ENCODE peak calls at places on chromosomes 11 and 22, in four cellular contexts. T is naive thymus-derived CD8-positive, alpha-beta T cell; Q is left ventricle myocardium inferior; J is A549. O is an unnamed sample.

GRCh38 chr11:44112083-44112865 is 16.8 kb downstream of the EXT2 start:
- DNase-seq in T (no peak), Q (peak), J (no peak), O (peak)

GRCh38 chr11:122207505-122207904 is 91.5 kb upstream of the BLID start:
- DNase-seq in T (no peak), Q (no peak), J (no peak), O (no peak)

GRCh38 chr22:25650834-25651233 is 86.4 kb downstream of the GRK3 start:
- DNase-seq in T (no peak), Q (no peak), J (no peak), O (no peak)

GRCh38 chr11:73308003-73308962 is at the start of gene ARHGEF17:
- DNase-seq in T (peak), Q (peak), J (peak), O (peak)

GRCh38 chr11:60127311-60127811 is 38.9 kb downstream of the MS4A2 start:
- DNase-seq in T (no peak), Q (no peak), J (no peak), O (no peak)

GRCh38 chr11:47136921-47137320 is 39.8 kb downstream of the ARFGAP2 start:
- DNase-seq in T (no peak), Q (no peak), J (no peak), O (no peak)

GRCh38 chr11:104183572-104183971 is 19.6 kb upstream of the PDGFD start:
- DNase-seq in T (no peak), Q (no peak), J (no peak), O (no peak)

GRCh38 chr22:22818861-22819855 is 68.5 kb upstream of the IGLL5 start:
- DNase-seq in T (peak), Q (no peak), J (no peak), O (no peak)

GRCh38 chr11:86696004-86696403 is 23.6 kb upstream of the ME3 start:
- DNase-seq in T (no peak), Q (no peak), J (no peak), O (no peak)

GRCh38 chr11:36095716-36096115 is 151.9 kb downstream of the LDLRAD3 start:
- DNase-seq in T (no peak), Q (no peak), J (no peak), O (no peak)

GRCh38 chr11:7667460-7667859 is 5.8 kb downstream of the CYB5R2 start:
- DNase-seq in T (no peak), Q (no peak), J (no peak), O (no peak)

GRCh38 chr11:130894322-130895025 is 21.8 kb downstream of the SNX19 start:
- DNase-seq in T (peak), Q (peak), J (peak), O (peak)

GRCh38 chr22:37971475-37972434 is 12.6 kb downstream of the SOX10 start:
- DNase-seq in T (no peak), Q (no peak), J (no peak), O (no peak)

GRCh38 chr11:38156495-38157146 is 1558.6 kb upstream of the RAG2 start:
- DNase-seq in T (no peak), Q (no peak), J (no peak), O (no peak)

GRCh38 chr11:130534525-130534924 is 86.1 kb downstream of the ADAMTS15 start:
- DNase-seq in T (no peak), Q (no peak), J (no peak), O (no peak)

GRCh38 chr11:11171854-11172253 is 181.2 kb downstream of the CSNK2A3 start:
- DNase-seq in T (peak), Q (no peak), J (no peak), O (no peak)

GRCh38 chr22:26564181-26564580 is 25.8 kb downstream of the TPST2 start:
- DNase-seq in T (no peak), Q (no peak), J (no peak), O (no peak)

GRCh38 chr11:79390477-79390876 is 50.4 kb downstream of the TENM4 start:
- DNase-seq in T (no peak), Q (no peak), J (no peak), O (no peak)

GRCh38 chr11:64571410-64572091 is 19.5 kb upstream of the SLC22A12 start:
- DNase-seq in T (no peak), Q (no peak), J (no peak), O (peak)

GRCh38 chr11:3088806-3089205 is 31.6 kb upstream of the CARS1 start:
- DNase-seq in T (no peak), Q (no peak), J (no peak), O (no peak)

GRCh38 chr11:3022982-3023381 is 30.9 kb upstream of the NAP1L4 start:
- DNase-seq in T (no peak), Q (no peak), J (no peak), O (no peak)

GRCh38 chr11:6771926-6772898 is at the start of gene OR2AG2:
- DNase-seq in T (no peak), Q (no peak), J (no peak), O (peak)

GRCh38 chr22:38924197-38924952 is 33.0 kb upstream of the APOBEC3A start:
- DNase-seq in T (no peak), Q (peak), J (peak), O (peak)

GRCh38 chr11:71120346-71120963 is 131.9 kb downstream of the SHANK2 start:
- DNase-seq in T (no peak), Q (no peak), J (peak), O (no peak)

GRCh38 chr11:106021181-106021966 is 666 bp downstream of the MSANTD4 start:
- DNase-seq in T (no peak), Q (no peak), J (no peak), O (no peak)

GRCh38 chr11:116311141-116311540 is 461.6 kb downstream of the BUD13 start:
- DNase-seq in T (no peak), Q (no peak), J (no peak), O (no peak)

GRCh38 chr11:103035656-103036434 is 56.1 kb downstream of the DCUN1D5 start:
- DNase-seq in T (peak), Q (no peak), J (peak), O (peak)

GRCh38 chr11:122105009-122105828 is 10.8 kb downstream of the BLID start:
- DNase-seq in T (no peak), Q (no peak), J (no peak), O (no peak)